ENCODE peak calls at places on chromosomes 4 and X, in six cellular contexts. G, F, X, Y, M and A are unnamed samples.

GRCh38 chr4:73727685-73728084 is 12.7 kb upstream of the CXCL8 start:
- DNase-seq in G (no peak), F (no peak), X (no peak), Y (no peak), M (peak), A (no peak)

GRCh38 chr4:188372051-188372450 is 232.8 kb downstream of the TRIML1 start:
- DNase-seq in G (no peak), F (peak), X (no peak), Y (peak), M (peak), A (peak)

GRCh38 chrX:23372220-23372902 is 37.7 kb downstream of the PTCHD1 start:
- DNase-seq in G (no peak), F (no peak), X (no peak), Y (no peak), M (no peak), A (no peak)

GRCh38 chr4:150136036-150136435 is 57.8 kb downstream of the DCLK2 start:
- DNase-seq in G (no peak), F (peak), X (no peak), Y (peak), M (no peak), A (no peak)

GRCh38 chrX:100685284-100685996 is 41.4 kb downstream of the SRPX2 start:
- DNase-seq in G (peak), F (peak), X (peak), Y (peak), M (peak), A (peak)

GRCh38 chr4:41360214-41360910 is 103.6 kb downstream of the UCHL1 start:
- DNase-seq in G (peak), F (peak), X (peak), Y (peak), M (peak), A (no peak)

GRCh38 chrX:68403522-68403921 is 29.8 kb downstream of the OPHN1 start:
- DNase-seq in G (no peak), F (no peak), X (no peak), Y (no peak), M (no peak), A (no peak)

GRCh38 chr4:146267826-146268225 is 53.5 kb downstream of the REELD1 start:
- DNase-seq in G (no peak), F (no peak), X (no peak), Y (no peak), M (no peak), A (no peak)

GRCh38 chr4:125316391-125316780 is 1.6 kb downstream of the FAT4 start:
- DNase-seq in G (no peak), F (peak), X (no peak), Y (no peak), M (peak), A (no peak)

GRCh38 chr4:97590266-97590665 is 553.0 kb downstream of the STPG2 start:
- DNase-seq in G (no peak), F (no peak), X (no peak), Y (no peak), M (peak), A (no peak)

GRCh38 chrX:22660756-22661155 is 339.0 kb upstream of the DDX53 start:
- DNase-seq in G (no peak), F (no peak), X (no peak), Y (no peak), M (no peak), A (no peak)

GRCh38 chr4:88230399-88230798 is 54.0 kb downstream of the PPM1K start:
- DNase-seq in G (no peak), F (no peak), X (no peak), Y (no peak), M (no peak), A (no peak)

GRCh38 chrX:21659320-21659719 is 1.2 kb upstream of the KLHL34 start:
- DNase-seq in G (no peak), F (no peak), X (no peak), Y (no peak), M (no peak), A (no peak)

GRCh38 chr4:20462426-20463175 is 210.9 kb downstream of the SLIT2 start:
- DNase-seq in G (no peak), F (peak), X (no peak), Y (peak), M (peak), A (no peak)

GRCh38 chr4:616911-617643 is 8.3 kb upstream of the PDE6B start:
- DNase-seq in G (no peak), F (no peak), X (no peak), Y (no peak), M (no peak), A (no peak)

GRCh38 chrX:150543230-150544155 is 24.9 kb upstream of the MTM1 start:
- DNase-seq in G (no peak), F (peak), X (no peak), Y (no peak), M (no peak), A (no peak)

GRCh38 chr4:46372878-46373277 is 17.1 kb downstream of the GABRA2 start:
- DNase-seq in G (no peak), F (no peak), X (no peak), Y (no peak), M (no peak), A (no peak)

GRCh38 chr4:26296021-26296420 is 24.8 kb upstream of the RBPJ start:
- DNase-seq in G (no peak), F (no peak), X (no peak), Y (no peak), M (no peak), A (no peak)

GRCh38 chr4:24003476-24003875 is 113.6 kb upstream of the PPARGC1A start:
- DNase-seq in G (no peak), F (peak), X (no peak), Y (no peak), M (no peak), A (no peak)

GRCh38 chr4:158172196-158172557 is 648 bp downstream of the GASK1B start:
- DNase-seq in G (no peak), F (no peak), X (no peak), Y (no peak), M (peak), A (peak)

GRCh38 chrX:37871626-37872302 is 24.4 kb upstream of the DYNLT3 start:
- DNase-seq in G (no peak), F (peak), X (no peak), Y (peak), M (peak), A (peak)

GRCh38 chr4:68797618-68798017 is 18.2 kb upstream of the UGT2B10 start:
- DNase-seq in G (no peak), F (no peak), X (no peak), Y (no peak), M (no peak), A (no peak)

GRCh38 chr4:1021386-1022050 is 10.1 kb downstream of the FGFRL1 start:
- DNase-seq in G (no peak), F (no peak), X (no peak), Y (no peak), M (no peak), A (no peak)

GRCh38 chr4:119521306-119521705 is 107.3 kb downstream of the PDE5A start:
- DNase-seq in G (no peak), F (no peak), X (no peak), Y (no peak), M (no peak), A (no peak)

GRCh38 chr4:75919914-75920313 is 17.7 kb upstream of the PPEF2 start:
- DNase-seq in G (no peak), F (peak), X (no peak), Y (no peak), M (no peak), A (no peak)

GRCh38 chr4:53706422-53707032 is 115.2 kb upstream of the LNX1 start:
- DNase-seq in G (peak), F (peak), X (no peak), Y (peak), M (peak), A (peak)

GRCh38 chrX:124863303-124863702 is 456.4 kb upstream of the TEX13C start:
- DNase-seq in G (no peak), F (no peak), X (no peak), Y (no peak), M (no peak), A (no peak)

GRCh38 chrX:11180571-11180970 is 69.4 kb downstream of the HCCS start:
- DNase-seq in G (no peak), F (no peak), X (no peak), Y (no peak), M (peak), A (no peak)

GRCh38 chr4:73944061-73944875 is 37.6 kb downstream of the PF4 start:
- DNase-seq in G (no peak), F (no peak), X (no peak), Y (no peak), M (no peak), A (no peak)

GRCh38 chr4:119679251-119679650 is 50.6 kb upstream of the PDE5A start:
- DNase-seq in G (no peak), F (peak), X (no peak), Y (no peak), M (no peak), A (no peak)